ENCODE peak calls at places on chromosome 10, in four cellular contexts. K is IMR-90, Q is H9, N is H1. Y is an unnamed sample.

GRCh38 chr10:102504179-102504975 is 605 bp downstream of the SUFU start:
- DNase-seq in K (peak; percentile 45), Q (peak; percentile 70), N (peak; percentile 38), Y (peak; percentile 76)

GRCh38 chr10:114061148-114061547 is 17.5 kb downstream of the ADRB1 start:
- DNase-seq in K (no peak), Q (no peak), N (no peak), Y (no peak)

GRCh38 chr10:5888843-5889623 is 660 bp downstream of the ANKRD16 start:
- DNase-seq in K (no peak), Q (peak; percentile 70), N (no peak), Y (peak; percentile 74)

GRCh38 chr10:79488303-79488702 is 24.0 kb upstream of the EIF5AL1 start:
- DNase-seq in K (peak; percentile 92), Q (peak; percentile 36), N (no peak), Y (peak; percentile 86)

GRCh38 chr10:73043319-73043718 is 53.3 kb downstream of the P4HA1 start:
- DNase-seq in K (no peak), Q (no peak), N (no peak), Y (no peak)

GRCh38 chr10:103534621-103535498 is 41.4 kb downstream of the NEURL1 start:
- DNase-seq in K (no peak), Q (peak; percentile 13), N (no peak), Y (no peak)

GRCh38 chr10:113764598-113764997 is 13.1 kb downstream of the PLEKHS1 start:
- DNase-seq in K (no peak), Q (no peak), N (no peak), Y (no peak)

GRCh38 chr10:53140516-53140915 is 367.9 kb upstream of the MBL2 start:
- DNase-seq in K (no peak), Q (no peak), N (no peak), Y (no peak)

GRCh38 chr10:48903151-48903550 is 36.5 kb downstream of the LRRC18 start:
- DNase-seq in K (no peak), Q (no peak), N (no peak), Y (no peak)

GRCh38 chr10:132062641-132063390 is 2.9 kb upstream of the JAKMIP3 start:
- DNase-seq in K (no peak), Q (no peak), N (no peak), Y (no peak)

GRCh38 chr10:27100800-27101347 is 580 bp upstream of the ANKRD26 start:
- DNase-seq in K (no peak), Q (no peak), N (no peak), Y (peak; percentile 4)

GRCh38 chr10:11311027-11311426 is 293.4 kb downstream of the CELF2 start:
- DNase-seq in K (no peak), Q (no peak), N (no peak), Y (no peak)

GRCh38 chr10:49605177-49605938 is 4.8 kb upstream of the SLC18A3 start:
- DNase-seq in K (no peak), Q (peak; percentile 15), N (no peak), Y (no peak)

GRCh38 chr10:98173258-98173657 is 38.8 kb downstream of the R3HCC1L start:
- DNase-seq in K (no peak), Q (no peak), N (no peak), Y (peak; percentile 25)

GRCh38 chr10:77594171-77594783 is 43.3 kb downstream of the KCNMA1 start:
- DNase-seq in K (no peak), Q (no peak), N (no peak), Y (no peak)

GRCh38 chr10:79435271-79436065 is 10.0 kb downstream of the ZCCHC24 start:
- DNase-seq in K (peak; percentile 28), Q (no peak), N (no peak), Y (peak; percentile 44)

GRCh38 chr10:70996549-70996948 is 108.2 kb upstream of the PCBD1 start:
- DNase-seq in K (no peak), Q (no peak), N (no peak), Y (no peak)

GRCh38 chr10:45488365-45488764 is 114.3 kb downstream of the ALOX5 start:
- DNase-seq in K (no peak), Q (no peak), N (no peak), Y (no peak)

GRCh38 chr10:30985552-30985951 is 46.1 kb downstream of the ZNF438 start:
- DNase-seq in K (peak; percentile 62), Q (no peak), N (no peak), Y (no peak)

GRCh38 chr10:119654540-119654939 is 3.4 kb downstream of the BAG3 start:
- DNase-seq in K (no peak), Q (no peak), N (no peak), Y (peak; percentile 75)
- H3K4me2 ChIP-seq in K (peak overlapping the region; percentile 95), Q (no peak overlapping the region), N (no peak overlapping the region), Y (no peak overlapping the region)

GRCh38 chr10:86046845-86047460 is 319.6 kb downstream of the GRID1 start:
- DNase-seq in K (no peak), Q (no peak), N (no peak), Y (peak; percentile 72)

GRCh38 chr10:86048973-86049372 is 317.6 kb downstream of the GRID1 start:
- DNase-seq in K (no peak), Q (no peak), N (no peak), Y (no peak)

GRCh38 chr10:86045896-86046295 is 320.7 kb downstream of the GRID1 start:
- DNase-seq in K (no peak), Q (no peak), N (no peak), Y (no peak)

GRCh38 chr10:86048571-86048970 is 318.0 kb downstream of the GRID1 start:
- DNase-seq in K (no peak), Q (no peak), N (no peak), Y (no peak)

GRCh38 chr10:86047588-86047987 is 319.0 kb downstream of the GRID1 start:
- DNase-seq in K (no peak), Q (no peak), N (no peak), Y (no peak)
- H4K5ac ChIP-seq in K (no peak overlapping the region), Q (no peak overlapping the region), N (no peak overlapping the region), Y (no peak overlapping the region)

DNA sequence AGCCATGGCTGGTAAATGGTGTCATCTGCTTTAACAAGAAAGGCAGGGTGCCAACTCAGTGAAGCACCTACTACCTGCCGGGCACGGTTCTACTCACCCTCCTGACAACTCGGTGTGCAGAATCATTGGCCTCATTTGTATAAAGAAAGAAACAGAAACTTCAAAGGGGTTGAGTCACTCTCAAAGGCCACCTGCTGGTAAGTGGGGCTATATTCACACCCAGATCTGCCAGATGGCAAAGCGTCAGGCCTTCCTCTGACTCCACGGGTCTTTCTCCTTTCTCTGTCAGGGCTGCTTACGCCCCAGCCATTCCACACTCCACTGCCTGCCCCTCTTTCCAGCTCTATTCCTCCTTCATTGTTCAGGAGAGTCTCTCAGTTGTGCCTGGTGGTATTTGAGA is 309.2 kb downstream of the GFRA1 start:
- DNase-seq in K (peak; percentile 16), Q (no peak), N (no peak), Y (peak; percentile 53)
- H3K4me2 ChIP-seq in K (no peak overlapping the region), Q (no peak overlapping the region), N (no peak overlapping the region), Y (no peak overlapping the region)

DNA sequence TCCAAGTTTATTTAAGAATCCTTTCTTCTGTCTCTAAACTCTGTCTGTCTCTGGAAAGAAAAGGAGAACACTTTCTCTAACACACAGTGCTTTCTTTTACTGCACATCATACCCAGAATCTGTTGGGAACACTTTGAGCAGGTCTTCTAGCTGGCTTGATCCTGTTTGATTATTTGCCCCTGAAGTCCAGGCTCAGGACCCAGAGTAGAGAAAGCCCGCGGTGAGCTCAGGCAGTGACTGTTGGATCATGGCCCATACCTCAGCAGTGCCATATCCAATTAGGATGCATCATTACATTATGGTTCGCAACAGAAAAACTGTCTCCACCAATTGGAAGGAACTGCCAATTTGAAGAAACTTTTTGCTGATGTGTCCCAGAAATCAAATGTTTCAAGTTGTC is 51.4 kb downstream of the ATOH7 start:
- DNase-seq in K (no peak), Q (no peak), N (no peak), Y (no peak)
- H4K5ac ChIP-seq in K (no peak overlapping the region), Q (no peak overlapping the region), N (no peak overlapping the region), Y (no peak overlapping the region)

Y was measured in mesendoderm.